ENCODE peak calls at places on chromosomes 6 and 20, in ten cellular contexts. L is fibroblast of the conjunctiva; P is nephron progenitor cell; Z is activated CD4-positive, CD25-positive, alpha-beta regulatory T cell; B is brain microvascular endothelial cell; J is HT1080; C is stimulated activated CD4-positive, alpha-beta T cell treated with anti-CD3 and anti-CD28 coated beads, Interleukin-12 subunit alpha, Interleukin-12 subunit beta, amount 100 ng/mL, for 4 hours; S is neural crest cell; Q is NAMALWA; K is left kidney. D is an unnamed sample.

GRCh38 chr6:131862486-131862885 is 54.7 kb downstream of the ENPP1 start:
- DNase-seq in J (no peak), C (no peak), S (no peak), P (no peak), Z (no peak), Q (no peak), K (no peak), L (no peak), B (no peak), D (no peak)

GRCh38 chr6:118285791-118286190 is 262.3 kb upstream of the PLN start:
- DNase-seq in S (no peak), J (no peak), P (no peak), L (no peak), B (no peak), Q (no peak), K (no peak), Z (no peak), C (no peak), D (no peak)

GRCh38 chr20:37145014-37145413 is 34.1 kb upstream of the RPN2 start:
- DNase-seq in C (no peak), P (no peak), B (no peak), Z (no peak), K (no peak), Q (no peak), L (no peak), S (no peak), J (no peak), D (no peak)

GRCh38 chr20:16283307-16283706 is 289.9 kb downstream of the KIF16B start:
- DNase-seq in Z (no peak), S (no peak), C (no peak), Q (no peak), B (no peak), L (no peak), K (no peak), J (no peak), P (no peak), D (no peak)

GRCh38 chr6:123570813-123571684 is 65.7 kb downstream of the TRDN start:
- DNase-seq in J (no peak), Q (no peak), K (no peak), P (no peak), S (no peak), Z (no peak), B (no peak), C (no peak), L (no peak), D (no peak)

GRCh38 chr20:40326794-40327193 is 362.2 kb downstream of the MAFB start:
- DNase-seq in Q (no peak), C (no peak), S (no peak), Z (no peak), P (no peak), L (no peak), K (no peak), B (no peak), J (peak), D (no peak)

GRCh38 chr6:52183131-52183530 is 3.0 kb upstream of the IL17A start:
- DNase-seq in B (no peak), C (no peak), P (no peak), K (peak), L (no peak), Z (no peak), J (no peak), S (no peak), Q (no peak), D (no peak)

GRCh38 chr20:46212252-46212651 is 94.1 kb downstream of the CD40 start:
- DNase-seq in L (no peak), C (no peak), P (no peak), Z (no peak), J (no peak), B (no peak), S (no peak), K (no peak), Q (no peak), D (no peak)

GRCh38 chr6:141309295-141309694 is 823.4 kb upstream of the GJE1 start:
- DNase-seq in S (no peak), B (no peak), Z (no peak), Q (peak), J (no peak), K (no peak), C (no peak), P (no peak), L (no peak), D (peak)

GRCh38 chr20:48523191-48523757 is 304.5 kb downstream of the PREX1 start:
- DNase-seq in S (peak), Z (no peak), J (peak), K (peak), C (no peak), Q (peak), P (peak), L (peak), B (peak), D (no peak)

GRCh38 chr20:24773751-24774201 is 175.3 kb upstream of the CST7 start:
- DNase-seq in K (no peak), S (no peak), Z (no peak), B (peak), P (no peak), Q (no peak), L (peak), C (no peak), J (peak), D (no peak)

GRCh38 chr6:47780510-47781356 is 1.1 kb upstream of the OPN5 start:
- DNase-seq in C (peak), B (peak), Q (peak), K (peak), J (peak), S (peak), L (peak), P (peak), Z (no peak), D (peak)

GRCh38 chr6:84459401-84459800 is 232.0 kb upstream of the CEP162 start:
- DNase-seq in L (no peak), B (no peak), P (no peak), S (no peak), J (no peak), Z (no peak), Q (no peak), K (no peak), C (no peak), D (no peak)

GRCh38 chr6:97322226-97322625 is 39.2 kb upstream of the MMS22L start:
- DNase-seq in Q (no peak), S (no peak), Z (no peak), P (no peak), B (no peak), K (no peak), J (no peak), L (no peak), C (no peak), D (no peak)

GRCh38 chr6:137697267-137697938 is 169.7 kb upstream of the TNFAIP3 start:
- DNase-seq in Q (peak), C (no peak), Z (no peak), B (peak), K (peak), J (peak), S (no peak), L (no peak), P (peak), D (no peak)

GRCh38 chr20:63941282-63942060 is 14.7 kb downstream of the UCKL1 start:
- DNase-seq in B (no peak), L (no peak), Z (peak), J (no peak), P (no peak), S (no peak), Q (peak), C (no peak), K (no peak), D (no peak)

GRCh38 chr20:58148891-58149290 is 79.6 kb downstream of the ANKRD60 start:
- DNase-seq in C (no peak), B (no peak), Q (no peak), L (no peak), K (no peak), P (no peak), J (no peak), Z (no peak), S (no peak), D (no peak)

GRCh38 chr6:33851959-33852358 is 48.2 kb upstream of the MLN start:
- DNase-seq in K (peak), Q (no peak), C (no peak), J (no peak), Z (no peak), L (no peak), S (peak), P (peak), B (no peak), D (peak)

GRCh38 chr20:11090751-11091150 is 417.0 kb upstream of the JAG1 start:
- DNase-seq in J (no peak), K (no peak), L (no peak), C (no peak), B (no peak), Z (no peak), S (no peak), Q (no peak), P (no peak), D (peak)

GRCh38 chr20:51531141-51531710 is 11.3 kb downstream of the NFATC2 start:
- DNase-seq in P (no peak), Z (peak), S (no peak), J (peak), B (no peak), K (no peak), C (peak), L (no peak), Q (no peak), D (no peak)

GRCh38 chr6:108559884-108560462 is 744 bp upstream of the FOXO3 start:
- DNase-seq in C (no peak), B (peak), P (peak), Q (no peak), L (peak), S (peak), J (peak), Z (no peak), K (peak), D (peak)

GRCh38 chr6:167588181-167588919 is 238.4 kb upstream of the AFDN start:
- DNase-seq in B (peak), P (no peak), S (no peak), Q (no peak), Z (no peak), J (peak), K (no peak), C (no peak), L (no peak), D (no peak)

GRCh38 chr6:151325075-151326050 is 66.0 kb downstream of the ZBTB2 start:
- DNase-seq in S (peak), B (peak), Q (no peak), C (no peak), J (peak), K (peak), Z (no peak), L (peak), P (peak), D (no peak)

GRCh38 chr20:36856196-36856595 is 19.7 kb upstream of the TLDC2 start:
- DNase-seq in Z (no peak), J (peak), K (no peak), Q (no peak), C (no peak), L (no peak), B (no peak), P (no peak), S (no peak), D (no peak)

GRCh38 chr20:10667077-10667401 is 6.8 kb downstream of the JAG1 start:
- DNase-seq in L (no peak), K (no peak), B (no peak), Z (no peak), S (no peak), C (no peak), Q (no peak), J (no peak), P (no peak), D (peak)

GRCh38 chr20:61896058-61896961 is 169.4 kb downstream of the TAF4 start:
- DNase-seq in B (peak), Z (no peak), K (peak), C (peak), J (peak), L (peak), P (peak), Q (peak), S (peak), D (no peak)

GRCh38 chr6:23690650-23691049 is 435.4 kb upstream of the NRSN1 start:
- DNase-seq in B (no peak), L (no peak), Z (no peak), Q (no peak), J (no peak), C (no peak), K (no peak), P (no peak), S (no peak), D (peak)

GRCh38 chr20:57555457-57556184 is 5.3 kb upstream of the PCK1 start:
- DNase-seq in P (no peak), K (no peak), J (no peak), Z (no peak), S (no peak), Q (no peak), C (no peak), B (no peak), L (no peak), D (no peak)

GRCh38 chr6:19287928-19288327 is 549.2 kb upstream of the ID4 start:
- DNase-seq in Q (no peak), Z (no peak), L (no peak), S (no peak), B (no peak), P (no peak), C (no peak), J (no peak), K (no peak), D (no peak)

GRCh38 chr6:10407674-10408054 is 7.2 kb downstream of the TFAP2A start:
- DNase-seq in Q (no peak), C (no peak), J (no peak), L (no peak), S (no peak), B (no peak), P (no peak), K (no peak), Z (no peak), D (no peak)

GRCh38 chr6:138550346-138550767 is 51.1 kb upstream of the NHSL1 start:
- DNase-seq in P (no peak), C (no peak), J (no peak), B (no peak), L (no peak), K (no peak), S (no peak), Z (no peak), Q (no peak), D (no peak)

GRCh38 chr6:36126553-36127458 is 3.5 kb upstream of the MAPK13 start:
- DNase-seq in Z (no peak), Q (no peak), P (no peak), L (no peak), J (peak), B (peak), C (no peak), K (no peak), S (no peak), D (no peak)

GRCh38 chr6:21999012-21999528 is 297.8 kb downstream of the PRL start:
- DNase-seq in P (no peak), Q (no peak), L (no peak), J (peak), C (no peak), B (peak), K (peak), S (no peak), Z (no peak), D (peak)

GRCh38 chr6:40738551-40738950 is 151.4 kb upstream of the LRFN2 start:
- DNase-seq in P (no peak), C (no peak), J (no peak), L (no peak), Q (no peak), B (no peak), S (no peak), K (no peak), Z (no peak), D (no peak)